ENCODE peak calls at places on chromosome 11, in five cellular contexts. P, E, Q, Y and Z are unnamed samples.

GRCh38 chr11:12026331-12027211 is 18.1 kb upstream of the DKK3 start:
- DNase-seq in P (no peak), E (no peak), Q (no peak), Y (no peak), Z (no peak)

GRCh38 chr11:76368497-76368896 is 12.4 kb downstream of the THAP12 start:
- DNase-seq in P (no peak), E (no peak), Q (no peak), Y (no peak), Z (no peak)

GRCh38 chr11:197741-198235 is 4.9 kb downstream of the SCGB1C1 start:
- DNase-seq in P (no peak), E (no peak), Q (no peak), Y (no peak), Z (no peak)

GRCh38 chr11:57711414-57712255 is at the start of gene MED19:
- DNase-seq in P (peak), E (peak), Q (peak), Y (peak), Z (peak)

GRCh38 chr11:46380340-46381045 is 976 bp upstream of the MDK start:
- DNase-seq in P (no peak), E (peak), Q (peak), Y (peak), Z (peak)

GRCh38 chr11:75536786-75537629 is 11.3 kb upstream of the GDPD5 start:
- DNase-seq in P (no peak), E (no peak), Q (no peak), Y (no peak), Z (no peak)

GRCh38 chr11:123233280-123233977 is 38.4 kb upstream of the CLMP start:
- DNase-seq in P (no peak), E (no peak), Q (no peak), Y (no peak), Z (no peak)

GRCh38 chr11:124737638-124738293 is 2.0 kb upstream of the NRGN start:
- DNase-seq in P (no peak), E (no peak), Q (no peak), Y (no peak), Z (no peak)

GRCh38 chr11:70464509-70465361 is 66.4 kb downstream of the CTTN start:
- DNase-seq in P (no peak), E (no peak), Q (no peak), Y (no peak), Z (no peak)

GRCh38 chr11:34052608-34053160 is 1.2 kb downstream of the CAPRIN1 start:
- DNase-seq in P (no peak), E (no peak), Q (no peak), Y (peak), Z (peak)

GRCh38 chr11:103110406-103110805 is 1.2 kb downstream of the DYNC2H1 start:
- DNase-seq in P (no peak), E (no peak), Q (no peak), Y (no peak), Z (no peak)

GRCh38 chr11:2477254-2477653 is 32.4 kb downstream of the KCNQ1 start:
- DNase-seq in P (no peak), E (no peak), Q (no peak), Y (no peak), Z (no peak)

GRCh38 chr11:115518983-115519382 is 14.8 kb upstream of the CADM1 start:
- DNase-seq in P (no peak), E (no peak), Q (no peak), Y (no peak), Z (no peak)

GRCh38 chr11:115515647-115516046 is 11.4 kb upstream of the CADM1 start:
- DNase-seq in P (no peak), E (no peak), Q (no peak), Y (no peak), Z (no peak)
- TF ChIP-seq CTCF in P (no peak), E (no peak), Q (no peak), Y (no peak), Z (no peak)

DNA sequence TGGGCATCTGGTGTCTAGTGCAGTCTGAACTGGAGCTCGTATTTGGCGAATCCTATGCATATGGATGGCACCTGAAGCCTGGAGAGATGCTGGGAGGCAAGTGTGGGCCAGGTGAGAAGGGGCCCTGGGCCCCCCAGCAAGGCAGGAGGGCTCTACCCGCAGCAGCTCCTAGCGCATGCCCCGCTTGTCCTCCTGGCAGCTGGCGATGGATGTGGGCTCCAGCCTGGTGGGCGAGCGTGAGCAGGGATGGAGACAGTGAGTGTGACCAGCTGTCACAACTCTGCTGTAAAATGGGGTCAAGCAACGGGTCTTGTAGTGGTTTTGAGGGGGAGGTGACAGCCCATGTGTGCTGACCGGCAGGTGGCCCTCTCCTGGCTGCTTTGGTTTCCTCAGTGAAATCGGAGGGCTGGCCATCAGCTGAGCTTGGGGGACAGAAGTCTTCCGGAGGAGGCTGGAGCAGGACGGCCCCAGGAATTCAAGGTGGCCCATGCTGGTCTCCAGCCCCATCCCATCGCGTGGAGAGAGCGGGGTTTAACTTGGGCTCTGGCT is 12.0 kb downstream of the FRMD8 start:
- DNase-seq in P (no peak), E (no peak), Q (no peak), Y (no peak), Z (no peak)
- TF ChIP-seq CTCF in P (no peak), E (no peak), Q (no peak), Y (no peak), Z (no peak)

GRCh38 chr11:29272019-29272654 is 744.7 kb downstream of the KCNA4 start:
- DNase-seq in P (no peak), E (no peak), Q (no peak), Y (no peak), Z (no peak)
- TF ChIP-seq CTCF in P (peak), E (no peak), Q (peak), Y (no peak), Z (peak)

GRCh38 chr11:31799036-31799793 is 11.9 kb downstream of the PAX6 start:
- DNase-seq in P (no peak), E (peak), Q (no peak), Y (peak), Z (peak)

GRCh38 chr11:31796523-31797226 is 14.4 kb downstream of the PAX6 start:
- DNase-seq in P (no peak), E (no peak), Q (no peak), Y (no peak), Z (no peak)

GRCh38 chr11:31799794-31800397 is 11.2 kb downstream of the PAX6 start:
- DNase-seq in P (no peak), E (peak), Q (no peak), Y (peak), Z (no peak)

GRCh38 chr11:31797227-31798056 is 13.7 kb downstream of the PAX6 start:
- DNase-seq in P (no peak), E (no peak), Q (no peak), Y (peak), Z (no peak)

DNA sequence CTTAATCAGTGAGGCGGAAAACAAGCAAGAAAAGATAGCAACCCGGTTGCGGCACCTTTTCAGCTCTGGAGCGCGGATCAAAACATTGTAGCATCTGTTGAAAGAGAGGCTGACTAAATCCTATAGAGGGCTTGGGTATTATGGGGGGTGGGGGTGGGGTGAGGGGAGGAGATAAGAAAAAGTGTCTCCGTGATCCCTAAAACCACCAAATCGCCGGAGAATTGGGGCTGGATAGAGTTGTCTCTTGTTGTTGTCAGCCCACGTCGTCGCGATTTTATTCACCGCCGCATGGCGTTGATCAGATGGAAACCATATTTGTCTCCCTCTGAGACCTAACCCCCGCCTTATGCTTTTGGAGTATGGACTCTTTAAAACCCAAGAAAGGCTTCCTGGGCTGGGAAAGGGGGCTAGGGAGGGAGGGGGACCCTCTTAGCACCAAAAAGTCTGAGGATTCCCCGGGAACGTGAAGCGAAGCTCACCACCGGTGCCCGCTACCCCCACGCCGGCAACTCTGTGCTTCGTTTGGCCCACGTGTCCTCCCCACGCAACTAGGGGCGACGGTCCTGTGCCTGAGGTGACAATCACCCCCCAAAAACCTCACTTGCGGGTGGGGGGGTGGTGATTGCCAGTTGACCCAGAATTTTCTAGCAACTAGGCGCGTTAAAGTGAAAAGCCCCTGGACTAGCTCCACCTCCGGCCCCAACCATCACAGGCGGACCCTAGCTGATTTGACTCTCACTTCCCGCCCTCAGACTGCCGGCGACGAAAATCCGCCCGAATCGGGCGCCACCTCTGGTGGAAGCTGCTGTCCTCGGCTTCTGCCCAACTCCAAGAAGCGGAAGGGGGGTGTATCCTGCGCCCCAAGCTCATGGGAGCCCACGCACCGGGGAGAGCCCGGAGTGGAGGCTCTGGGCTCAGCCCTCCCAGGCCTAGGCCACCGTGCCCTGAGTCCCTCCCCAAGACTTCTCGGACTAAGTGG is 12.8 kb downstream of the PAX6 start:
- DNase-seq in P (no peak), E (no peak), Q (no peak), Y (peak), Z (peak)
- TF ChIP-seq CTCF in P (peak), E (no peak), Q (peak), Y (no peak), Z (no peak)

GRCh38 chr11:90113541-90113940 is 20.9 kb upstream of the NAALAD2 start:
- DNase-seq in P (no peak), E (no peak), Q (no peak), Y (no peak), Z (no peak)
- TF ChIP-seq CTCF in P (peak), E (no peak), Q (peak), Y (no peak), Z (peak)